ENCODE peak calls at places on chromosome 6, in four cellular contexts. One of them, this sample, is unnamed.

GRCh38 chr6:14159090-14159489 is 41.5 kb downstream of the CD83 start:
- DNase-seq in NCI-H1105: no peak
- DNase-seq in mesothelial cell of epicardium: no peak
- DNase-seq in nephron progenitor cell: no peak
- DNase-seq in this sample: no peak

GRCh38 chr6:6927437-6928361 is 180.1 kb upstream of the RREB1 start:
- DNase-seq in NCI-H1105: no peak
- DNase-seq in mesothelial cell of epicardium: no peak
- DNase-seq in nephron progenitor cell: peak; percentile 24
- DNase-seq in this sample: no peak

GRCh38 chr6:106114492-106114891 is 28.4 kb downstream of the PRDM1 start:
- DNase-seq in NCI-H1105: no peak
- DNase-seq in mesothelial cell of epicardium: no peak
- DNase-seq in nephron progenitor cell: no peak
- DNase-seq in this sample: no peak

GRCh38 chr6:66900081-66900770 is 1193.2 kb upstream of the EYS start:
- DNase-seq in NCI-H1105: no peak
- DNase-seq in mesothelial cell of epicardium: no peak
- DNase-seq in nephron progenitor cell: no peak
- DNase-seq in this sample: no peak

GRCh38 chr6:106360989-106361430 is 493 bp downstream of the CRYBG1 start:
- DNase-seq in NCI-H1105: peak; percentile 46
- DNase-seq in mesothelial cell of epicardium: peak; percentile 46
- DNase-seq in nephron progenitor cell: peak; percentile 33
- DNase-seq in this sample: no peak

GRCh38 chr6:71011861-71012260 is 55.0 kb upstream of the B3GAT2 start:
- DNase-seq in NCI-H1105: no peak
- DNase-seq in mesothelial cell of epicardium: no peak
- DNase-seq in nephron progenitor cell: no peak
- DNase-seq in this sample: no peak

GRCh38 chr6:10347561-10348327 is 67.1 kb downstream of the TFAP2A start:
- DNase-seq in NCI-H1105: no peak
- DNase-seq in mesothelial cell of epicardium: no peak
- DNase-seq in nephron progenitor cell: no peak
- DNase-seq in this sample: no peak

GRCh38 chr6:80991316-80991715 is 761.2 kb downstream of the TENT5A start:
- DNase-seq in NCI-H1105: no peak
- DNase-seq in mesothelial cell of epicardium: no peak
- DNase-seq in nephron progenitor cell: no peak
- DNase-seq in this sample: no peak

GRCh38 chr6:169211881-169212280 is 41.8 kb downstream of the THBS2 start:
- DNase-seq in NCI-H1105: no peak
- DNase-seq in mesothelial cell of epicardium: no peak
- DNase-seq in nephron progenitor cell: no peak
- DNase-seq in this sample: no peak

GRCh38 chr6:21402368-21402767 is 191.2 kb upstream of the SOX4 start:
- DNase-seq in NCI-H1105: no peak
- DNase-seq in mesothelial cell of epicardium: no peak
- DNase-seq in nephron progenitor cell: no peak
- DNase-seq in this sample: no peak

GRCh38 chr6:111737065-111737521 is 131.4 kb upstream of the TRAF3IP2 start:
- DNase-seq in NCI-H1105: no peak
- DNase-seq in mesothelial cell of epicardium: no peak
- DNase-seq in nephron progenitor cell: no peak
- DNase-seq in this sample: no peak

This sample was measured in omental fat pad.